ENCODE peak calls at places on chromosome 5, in four cellular contexts. Y is esophagus squamous epithelium, I is tibial nerve, C is heart right ventricle. L is an unnamed sample. For H3K36me3, the result is how much of the 10 kb centered on the place peaks cover.

GRCh38 chr5:65264420-65264819 is 217.3 kb downstream of the ADAMTS6 start:
- DNase-seq in C (no peak), Y (no peak), I (no peak), L (no peak)

GRCh38 chr5:149044453-149045117 is 18.3 kb downstream of the SH3TC2 start:
- DNase-seq in C (no peak), Y (no peak), I (no peak), L (no peak)

GRCh38 chr5:82912462-82912861 is 164.7 kb downstream of the TMEM167A start:
- DNase-seq in C (no peak), I (no peak), Y (no peak), L (no peak)

GRCh38 chr5:58457040-58457439 is 2.8 kb downstream of the PLK2 start:
- DNase-seq in I (no peak), Y (no peak), C (no peak), L (no peak)

GRCh38 chr5:134420326-134420725 is 8.6 kb upstream of the CDKN2AIPNL start:
- DNase-seq in C (no peak), I (no peak), Y (no peak), L (no peak)

GRCh38 chr5:180873628-180874520 is 12.8 kb upstream of the ZFP62 start:
- DNase-seq in Y (no peak), C (no peak), I (no peak), L (no peak)

GRCh38 chr5:89120719-89121118 is 237.7 kb upstream of the MEF2C start:
- DNase-seq in Y (no peak), I (peak), C (peak), L (no peak)

GRCh38 chr5:5139358-5140050 is 626 bp upstream of the ADAMTS16 start:
- DNase-seq in I (no peak), C (no peak), Y (no peak), L (no peak)

GRCh38 chr5:96335873-96336272 is 97.2 kb downstream of the PCSK1 start:
- DNase-seq in I (no peak), Y (no peak), C (no peak), L (no peak)

GRCh38 chr5:39757121-39757520 is 332.3 kb upstream of the DAB2 start:
- DNase-seq in Y (no peak), I (no peak), C (no peak), L (no peak)

GRCh38 chr5:16934123-16934522 is 2.0 kb downstream of the MYO10 start:
- DNase-seq in Y (no peak), I (peak), C (peak), L (peak)

GRCh38 chr5:82347213-82347947 is 69.2 kb upstream of the RPS23 start:
- DNase-seq in I (no peak), Y (no peak), C (no peak), L (no peak)

GRCh38 chr5:136631176-136631575 is 265.8 kb upstream of the TRPC7 start:
- DNase-seq in C (no peak), I (no peak), Y (no peak), L (no peak)

GRCh38 chr5:150781706-150782614 is 3.4 kb downstream of the SMIM3 start:
- DNase-seq in Y (no peak), I (peak), C (peak), L (no peak)

GRCh38 chr5:112329429-112330090 is 89.5 kb downstream of the EPB41L4A start:
- DNase-seq in Y (no peak), C (no peak), I (no peak), L (no peak)

GRCh38 chr5:57761513-57761912 is 278.9 kb upstream of the ACTBL2 start:
- DNase-seq in Y (no peak), C (no peak), I (no peak), L (no peak)

GRCh38 chr5:45038366-45038987 is 229.7 kb downstream of the MRPS30 start:
- DNase-seq in C (no peak), Y (no peak), I (no peak), L (no peak)

GRCh38 chr5:138663009-138663408 is 87.8 kb upstream of the HSPA9 start:
- DNase-seq in C (no peak), Y (no peak), I (no peak), L (no peak)

GRCh38 chr5:170570492-170570891 is 66.7 kb downstream of the KCNIP1 start:
- DNase-seq in C (no peak), I (no peak), Y (no peak), L (no peak)

GRCh38 chr5:178114325-178115135 is 1.2 kb downstream of the N4BP3 start:
- DNase-seq in Y (no peak), C (no peak), I (no peak), L (no peak)

GRCh38 chr5:24444439-24444838 is 200.3 kb downstream of the CDH10 start:
- DNase-seq in Y (no peak), I (no peak), C (peak), L (no peak)

GRCh38 chr5:125412561-125413535 is 666.4 kb upstream of the ZNF608 start:
- DNase-seq in I (peak), Y (no peak), C (peak), L (peak)

GRCh38 chr5:63697811-63698210 is 264.4 kb downstream of the HTR1A start:
- DNase-seq in Y (no peak), C (no peak), I (no peak), L (no peak)

GRCh38 chr5:64690417-64691151 is at the start of gene SHISAL2B:
- DNase-seq in C (no peak), I (no peak), Y (no peak), L (peak)

GRCh38 chr5:179803651-179804598 is 2.7 kb downstream of the MGAT4B start:
- DNase-seq in I (no peak), Y (no peak), C (no peak), L (peak)

GRCh38 chr5:61617995-61618525 is 286.0 kb downstream of the ZSWIM6 start:
- DNase-seq in C (no peak), Y (no peak), I (no peak), L (no peak)

GRCh38 chr5:76082790-76083554 is at the start of gene SV2C:
- DNase-seq in C (no peak), Y (no peak), I (no peak), L (peak)

GRCh38 chr5:151786468-151786867 is 14.7 kb downstream of the G3BP1 start:
- DNase-seq in Y (no peak), I (no peak), C (no peak), L (no peak)

GRCh38 chr5:138654281-138654867 is 79.2 kb upstream of the HSPA9 start:
- DNase-seq in C (no peak), I (no peak), Y (no peak), L (no peak)

GRCh38 chr5:149559712-149560111 is 8.5 kb upstream of the CSNK1A1 start:
- DNase-seq in I (no peak), C (no peak), Y (no peak), L (no peak)

GRCh38 chr5:148857474-148857873 is 31.1 kb downstream of the ADRB2 start:
- DNase-seq in C (no peak), Y (no peak), I (no peak), L (no peak)

DNA sequence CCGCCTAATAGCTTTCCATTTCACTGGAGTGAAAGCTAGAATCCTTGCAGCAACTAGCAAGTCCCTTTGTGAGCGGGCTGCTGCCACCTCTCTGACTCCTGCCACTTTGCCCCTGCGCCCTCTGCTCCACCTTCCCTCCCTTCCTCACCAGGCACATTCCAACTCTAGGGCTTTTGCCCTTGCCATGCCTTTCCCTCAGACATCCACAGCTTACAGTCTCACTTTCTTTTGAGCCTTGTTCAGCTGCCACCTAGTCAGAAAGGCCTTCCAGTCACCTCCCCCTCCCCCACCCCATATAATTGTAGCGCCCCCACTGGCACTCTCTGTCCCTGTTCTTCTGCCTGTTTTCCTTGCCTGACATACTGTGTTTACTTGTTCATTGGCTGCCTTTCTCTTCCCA is 31.0 kb downstream of the CYSTM1 start:
- DNase-seq in I (no peak), Y (no peak), C (no peak), L (no peak)
- TF ChIP-seq CTCF in I (no peak), Y (no peak), C (no peak), L (no peak)

DNA sequence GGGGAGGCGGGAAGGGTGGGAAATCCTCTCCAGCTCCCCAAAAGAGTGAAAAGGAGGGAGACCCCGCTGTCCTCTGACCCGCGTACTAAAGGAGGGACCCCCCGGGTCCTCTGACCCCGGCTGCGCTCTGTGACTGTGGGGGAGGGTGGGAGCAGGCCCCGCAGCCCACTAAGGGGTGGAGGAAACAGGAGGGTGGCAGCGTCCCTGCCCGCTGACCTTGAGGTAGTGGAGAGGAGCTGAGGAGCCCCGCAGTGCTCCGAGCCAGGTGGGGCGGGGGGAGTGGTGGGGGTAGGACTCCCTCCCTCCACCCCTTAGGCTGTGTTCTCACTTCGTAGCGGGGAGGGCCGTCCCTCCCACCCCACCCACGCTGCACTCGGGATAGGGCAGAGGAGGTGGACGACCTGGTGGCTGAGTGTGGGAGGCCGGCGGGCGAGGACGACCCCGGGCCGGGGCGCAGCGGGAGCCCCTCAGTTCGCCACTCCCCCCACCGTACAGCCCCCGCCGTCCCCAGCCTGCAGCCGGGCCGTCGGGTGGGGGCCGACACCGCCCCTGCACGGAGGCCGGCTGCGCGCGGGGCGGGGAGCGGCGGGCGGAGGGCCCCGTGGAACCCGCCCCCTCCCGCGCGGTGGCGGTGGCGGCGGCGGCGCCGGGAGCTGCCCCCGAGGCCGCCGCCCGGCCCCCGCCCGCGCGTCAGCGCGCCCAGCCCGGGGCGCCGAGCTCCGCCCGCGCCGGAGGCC is at the start of gene ADCY2:
- DNase-seq in Y (no peak), C (no peak), I (no peak), L (no peak)
- H3K4me3 ChIP-seq in Y (peak), C (peak), I (peak), L (peak)

GRCh38 chr5:172054611-172055153 is 48.2 kb upstream of the FBXW11 start:
- DNase-seq in Y (no peak), C (no peak), I (no peak), L (no peak)

GRCh38 chr5:172058088-172058487 is 51.6 kb upstream of the FBXW11 start:
- DNase-seq in Y (no peak), I (no peak), C (no peak), L (no peak)

GRCh38 chr5:172055996-172056395 is 49.6 kb upstream of the FBXW11 start:
- DNase-seq in C (no peak), I (no peak), Y (no peak), L (no peak)

GRCh38 chr5:172052454-172053236 is 46.2 kb upstream of the FBXW11 start:
- DNase-seq in I (no peak), Y (no peak), C (peak), L (no peak)

GRCh38 chr5:172055421-172055820 is 49.0 kb upstream of the FBXW11 start:
- DNase-seq in C (no peak), I (no peak), Y (no peak), L (no peak)
- H3K36me3 ChIP-seq in C (under half), I (under half), Y (under half), L (half or more)

DNA sequence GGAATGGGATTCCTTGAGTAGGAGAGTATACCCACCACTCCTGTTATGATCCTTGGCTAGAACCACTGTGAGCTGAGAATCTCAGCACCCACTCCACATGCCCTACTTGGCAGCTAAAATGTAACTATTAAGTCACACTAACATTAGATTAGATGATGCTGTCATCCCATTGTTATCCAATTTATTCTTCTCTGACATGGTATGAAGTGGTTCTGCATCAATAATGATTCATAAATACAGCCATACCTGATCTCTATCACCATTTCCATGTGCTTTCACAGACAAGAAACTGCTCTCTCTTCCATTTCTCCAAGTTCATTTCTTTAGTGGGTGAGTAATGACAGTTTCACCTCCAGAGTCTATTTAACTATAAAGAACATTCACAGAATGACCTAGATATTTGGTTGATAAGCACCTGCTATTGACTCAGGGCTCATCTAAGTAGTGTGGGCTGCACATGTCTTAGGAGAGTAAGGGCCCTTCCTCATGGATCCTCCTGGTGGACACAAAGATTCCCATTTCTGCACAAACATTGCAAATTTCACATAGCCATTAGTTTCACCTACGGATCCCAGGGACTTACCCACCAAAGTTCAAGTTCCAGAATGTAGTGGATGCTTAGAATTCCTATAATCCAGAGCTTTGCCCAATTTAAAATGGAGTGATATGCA is 187.9 kb downstream of the EBF1 start:
- DNase-seq in Y (no peak), I (no peak), C (no peak), L (no peak)
- TF ChIP-seq CTCF in Y (no peak), I (no peak), C (no peak), L (no peak)

GRCh38 chr5:554284-554988 is 30.2 kb upstream of the SLC9A3 start:
- DNase-seq in C (no peak), Y (no peak), I (no peak), L (no peak)

GRCh38 chr5:553874-554273 is 29.6 kb upstream of the SLC9A3 start:
- DNase-seq in I (no peak), C (no peak), Y (no peak), L (no peak)

GRCh38 chr5:556909-557441 is 32.7 kb upstream of the SLC9A3 start:
- DNase-seq in I (no peak), Y (no peak), C (no peak), L (no peak)

GRCh38 chr5:558326-558725 is 34.1 kb upstream of the SLC9A3 start:
- DNase-seq in I (no peak), Y (no peak), C (no peak), L (no peak)

DNA sequence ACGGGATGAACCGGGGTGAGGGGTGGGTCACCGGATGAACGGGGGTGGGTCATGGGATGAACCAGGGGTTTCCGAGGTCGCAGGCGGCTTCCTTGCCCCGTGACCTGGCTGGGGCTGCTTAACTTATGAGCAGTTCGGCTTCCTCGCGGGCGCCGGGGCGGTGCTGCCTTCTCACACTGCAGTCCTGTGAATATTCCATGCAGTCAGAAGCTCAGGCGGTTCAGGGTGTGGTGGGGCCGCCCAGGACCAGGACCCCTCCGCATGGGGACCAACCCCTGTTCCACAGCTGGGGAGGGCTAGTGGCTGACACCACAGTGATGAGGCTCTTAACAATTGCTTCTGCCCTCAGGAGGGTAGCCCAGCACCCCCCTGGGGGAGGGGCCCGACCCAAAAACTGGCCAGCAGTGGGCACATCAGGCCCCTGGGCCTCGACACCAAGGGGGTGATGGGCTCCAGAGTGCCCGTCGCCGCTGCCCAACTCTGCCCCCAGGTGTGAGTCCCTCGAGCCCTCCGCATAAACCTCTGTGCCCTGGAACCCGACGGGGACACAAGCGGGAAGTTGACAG is 30.9 kb upstream of the SLC9A3 start:
- DNase-seq in C (no peak), I (no peak), Y (no peak), L (no peak)
- H3K4me3 ChIP-seq in C (no peak), I (no peak), Y (no peak), L (no peak)